ENCODE peak calls at places on chromosome 4, in seven cellular contexts. J, V, A, F, W, K and C are unnamed samples.

GRCh38 chr4:23015821-23016220 is 323.1 kb downstream of the GBA3 start:
- DNase-seq in J (no peak), V (no peak), A (no peak), F (no peak), W (no peak), K (no peak), C (no peak)

GRCh38 chr4:149048451-149049143 is 606.4 kb upstream of the NR3C2 start:
- DNase-seq in J (no peak), V (no peak), A (no peak), F (no peak), W (no peak), K (no peak), C (no peak)

GRCh38 chr4:63965875-63966274 is 443.4 kb downstream of the TECRL start:
- DNase-seq in J (no peak), V (no peak), A (no peak), F (no peak), W (no peak), K (no peak), C (no peak)

GRCh38 chr4:41509411-41510008 is 28.4 kb upstream of the LIMCH1 start:
- DNase-seq in J (no peak), V (no peak), A (no peak), F (no peak), W (peak), K (no peak), C (no peak)

GRCh38 chr4:21012851-21013331 is 312.6 kb downstream of the PACRGL start:
- DNase-seq in J (no peak), V (no peak), A (peak), F (no peak), W (no peak), K (no peak), C (no peak)

GRCh38 chr4:74919783-74920182 is 13.1 kb upstream of the PARM1 start:
- DNase-seq in J (no peak), V (no peak), A (no peak), F (no peak), W (no peak), K (no peak), C (no peak)

GRCh38 chr4:2860391-2861348 is 17.0 kb downstream of the ADD1 start:
- DNase-seq in J (no peak), V (no peak), A (no peak), F (peak), W (peak), K (peak), C (no peak)

GRCh38 chr4:8265171-8265929 is 4.2 kb upstream of the HTRA3 start:
- DNase-seq in J (no peak), V (no peak), A (no peak), F (peak), W (no peak), K (no peak), C (no peak)

GRCh38 chr4:17491196-17491595 is 20.7 kb downstream of the QDPR start:
- DNase-seq in J (no peak), V (no peak), A (no peak), F (no peak), W (no peak), K (no peak), C (no peak)

GRCh38 chr4:13522282-13523104 is 21.8 kb downstream of the NKX3-2 start:
- DNase-seq in J (no peak), V (no peak), A (no peak), F (no peak), W (no peak), K (no peak), C (no peak)

GRCh38 chr4:95294291-95294690 is 254.5 kb downstream of the UNC5C start:
- DNase-seq in J (no peak), V (no peak), A (no peak), F (no peak), W (no peak), K (no peak), C (no peak)

GRCh38 chr4:109231331-109231730 is 71.1 kb downstream of the COL25A1 start:
- DNase-seq in J (no peak), V (no peak), A (no peak), F (no peak), W (no peak), K (no peak), C (no peak)

GRCh38 chr4:183261953-183262775 is 57.9 kb downstream of the CLDN22 start:
- DNase-seq in J (peak), V (peak), A (peak), F (peak), W (peak), K (peak), C (peak)

GRCh38 chr4:41600243-41600642 is 62.3 kb downstream of the LIMCH1 start:
- DNase-seq in J (no peak), V (no peak), A (peak), F (no peak), W (peak), K (no peak), C (no peak)

GRCh38 chr4:26131711-26132110 is 189.1 kb upstream of the RBPJ start:
- DNase-seq in J (no peak), V (no peak), A (no peak), F (no peak), W (no peak), K (no peak), C (peak)

GRCh38 chr4:133270021-133270570 is 121.0 kb downstream of the PCDH10 start:
- DNase-seq in J (no peak), V (no peak), A (no peak), F (no peak), W (no peak), K (peak), C (no peak)

GRCh38 chr4:87423313-87424031 is 1.1 kb downstream of the NUDT9 start:
- DNase-seq in J (no peak), V (no peak), A (no peak), F (no peak), W (no peak), K (no peak), C (no peak)

GRCh38 chr4:183183906-183184535 is 85.0 kb downstream of the WWC2 start:
- DNase-seq in J (no peak), V (no peak), A (no peak), F (no peak), W (no peak), K (no peak), C (no peak)

GRCh38 chr4:82230310-82230709 is 143.5 kb downstream of the HNRNPD start:
- DNase-seq in J (no peak), V (no peak), A (peak), F (no peak), W (peak), K (peak), C (no peak)

GRCh38 chr4:82235346-82235745 is 138.4 kb downstream of the HNRNPD start:
- DNase-seq in J (no peak), V (no peak), A (no peak), F (no peak), W (no peak), K (no peak), C (no peak)

GRCh38 chr4:82232891-82233290 is 140.9 kb downstream of the HNRNPD start:
- DNase-seq in J (no peak), V (no peak), A (no peak), F (no peak), W (no peak), K (no peak), C (no peak)
- TF ChIP-seq CTCF in J (no peak), V (no peak), A (no peak), F (no peak), W (no peak), K (no peak), C (no peak)

GRCh38 chr4:119489305-119489704 is 139.3 kb downstream of the PDE5A start:
- DNase-seq in J (no peak), V (no peak), A (no peak), F (no peak), W (no peak), K (no peak), C (no peak)

GRCh38 chr4:119498520-119498919 is 130.1 kb downstream of the PDE5A start:
- DNase-seq in J (no peak), V (no peak), A (no peak), F (peak), W (peak), K (peak), C (no peak)

GRCh38 chr4:119490335-119490734 is 138.3 kb downstream of the PDE5A start:
- DNase-seq in J (no peak), V (peak), A (peak), F (no peak), W (peak), K (peak), C (no peak)

GRCh38 chr4:119493419-119493818 is 135.2 kb downstream of the PDE5A start:
- DNase-seq in J (no peak), V (peak), A (peak), F (no peak), W (peak), K (peak), C (no peak)
- TF ChIP-seq CTCF in J (no peak), V (peak), A (peak), F (no peak), W (peak), K (peak), C (no peak)

DNA sequence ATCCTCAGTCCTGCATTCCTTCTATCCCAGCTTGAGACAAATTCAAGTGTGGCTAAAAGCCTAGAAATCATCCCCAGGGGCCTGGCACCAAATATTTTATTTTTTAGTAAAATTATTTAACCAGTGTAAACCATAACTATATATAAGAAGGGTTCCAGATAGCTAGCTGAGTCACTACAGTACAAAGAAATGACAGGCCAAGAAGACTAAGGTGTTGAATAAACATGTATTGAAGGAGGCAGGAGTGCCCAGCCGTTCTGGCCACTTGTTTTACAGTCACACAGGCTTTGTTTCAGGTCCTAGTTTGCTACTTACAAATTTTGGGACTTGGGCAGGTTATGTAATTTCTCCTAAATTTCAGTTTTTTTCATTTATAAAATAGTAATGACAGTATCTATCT is 225.9 kb upstream of the PITX2 start:
- DNase-seq in J (no peak), V (no peak), A (no peak), F (no peak), W (no peak), K (no peak), C (no peak)
- TF ChIP-seq CTCF in J (no peak), V (no peak), A (no peak), F (no peak), W (no peak), K (no peak), C (no peak)

DNA sequence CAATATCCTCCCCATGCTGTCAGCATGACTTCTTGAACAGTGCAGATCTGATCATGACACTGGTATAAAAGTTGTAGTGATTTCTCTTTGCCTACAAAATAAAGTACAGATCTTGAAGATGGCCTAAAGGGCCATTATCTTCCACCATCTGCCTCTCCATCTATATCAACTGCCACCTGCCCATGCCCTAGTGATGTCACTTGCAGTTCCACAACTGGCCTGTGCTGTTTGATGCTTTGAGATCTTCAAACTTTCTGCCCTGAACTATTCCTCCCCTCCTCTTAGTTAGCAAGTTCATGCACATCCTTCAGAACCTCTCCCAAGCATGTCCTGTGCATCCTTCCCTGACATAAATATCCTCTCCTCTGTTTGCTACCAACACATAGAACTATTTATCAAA is 217.0 kb downstream of the SOWAHB start:
- DNase-seq in J (no peak), V (no peak), A (no peak), F (no peak), W (no peak), K (no peak), C (no peak)
- TF ChIP-seq CTCF in J (no peak), V (peak), A (no peak), F (no peak), W (no peak), K (no peak), C (no peak)

GRCh38 chr4:46931981-46932380 is 22.9 kb upstream of the COX7B2 start:
- DNase-seq in J (peak), V (no peak), A (peak), F (no peak), W (peak), K (peak), C (peak)

GRCh38 chr4:46933686-46934085 is 24.6 kb upstream of the COX7B2 start:
- DNase-seq in J (no peak), V (no peak), A (peak), F (no peak), W (no peak), K (no peak), C (no peak)

GRCh38 chr4:46934731-46935130 is 25.7 kb upstream of the COX7B2 start:
- DNase-seq in J (no peak), V (no peak), A (no peak), F (no peak), W (no peak), K (no peak), C (no peak)

DNA sequence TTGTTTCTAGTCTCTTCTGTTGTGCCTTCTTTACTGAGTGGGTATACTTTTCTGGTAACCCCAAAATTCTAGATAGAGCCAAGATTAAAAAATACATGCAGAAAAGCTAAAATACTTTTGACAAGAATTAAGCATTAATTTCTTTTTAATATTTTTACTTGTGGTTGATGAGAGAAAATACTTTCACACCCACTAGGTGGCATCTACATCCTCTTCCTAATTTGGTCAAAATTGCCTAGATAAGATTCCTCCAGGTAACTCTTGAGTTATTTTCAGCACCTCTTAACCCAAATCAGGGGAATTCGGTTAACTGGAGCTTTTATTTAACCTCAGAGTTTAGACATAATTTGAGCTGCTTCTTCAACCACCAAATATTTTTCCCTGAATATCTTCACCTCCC is 28.4 kb upstream of the COX7B2 start:
- DNase-seq in J (no peak), V (no peak), A (peak), F (no peak), W (peak), K (peak), C (no peak)
- TF ChIP-seq CTCF in J (no peak), V (peak), A (peak), F (no peak), W (peak), K (peak), C (no peak)